ENCODE peak calls at places on chromosomes 11 and 22, in six cellular contexts. S is HCT116, N is WTC11, U is H1, M is HepG2, D is K562. A is an unnamed sample.

GRCh38 chr11:15757299-15757698 is 599.0 kb downstream of the SOX6 start:
- DNase-seq in S (no peak), N (no peak), U (no peak), M (no peak), D (no peak), A (peak; percentile 8)

GRCh38 chr11:98561877-98562395 is 458.8 kb upstream of the CNTN5 start:
- DNase-seq in S (no peak), N (no peak), U (no peak), M (no peak), D (no peak), A (no peak)

GRCh38 chr22:48659393-48659792 is 1168.3 kb downstream of the BRD1 start:
- DNase-seq in S (no peak), N (no peak), U (no peak), M (no peak), D (no peak), A (no peak)

GRCh38 chr11:44901782-44902181 is 48.9 kb downstream of the TP53I11 start:
- DNase-seq in S (no peak), N (no peak), U (no peak), M (no peak), D (no peak), A (no peak)

GRCh38 chr11:2312232-2313042 is 10.6 kb downstream of the TSPAN32 start:
- DNase-seq in S (no peak), N (no peak), U (no peak), M (no peak), D (no peak), A (no peak)

GRCh38 chr11:43823851-43824250 is 56.8 kb upstream of the ALKBH3 start:
- DNase-seq in S (no peak), N (no peak), U (no peak), M (no peak), D (no peak), A (no peak)

GRCh38 chr11:119700536-119701346 is 28.3 kb downstream of the NECTIN1 start:
- DNase-seq in S (no peak), N (no peak), U (no peak), M (peak; percentile 35), D (no peak), A (no peak)

GRCh38 chr11:26583550-26583949 is 11.5 kb upstream of the MUC15 start:
- DNase-seq in S (no peak), N (no peak), U (no peak), M (no peak), D (no peak), A (no peak)

GRCh38 chr11:7635137-7635536 is 38.2 kb downstream of the CYB5R2 start:
- DNase-seq in S (no peak), N (no peak), U (no peak), M (no peak), D (no peak), A (no peak)

GRCh38 chr11:122751298-122752070 is 86.8 kb upstream of the CRTAM start:
- DNase-seq in S (no peak), N (no peak), U (no peak), M (no peak), D (no peak), A (no peak)

GRCh38 chr11:27723685-27724084 is 23.4 kb upstream of the BDNF start:
- DNase-seq in S (no peak), N (no peak), U (no peak), M (no peak), D (no peak), A (no peak)

GRCh38 chr11:45110562-45110961 is 35.9 kb upstream of the PRDM11 start:
- DNase-seq in S (peak; percentile 64), N (no peak), U (no peak), M (peak; percentile 72), D (peak; percentile 74), A (no peak)

GRCh38 chr11:57597971-57598830 is 716 bp downstream of the SERPING1 start:
- DNase-seq in S (no peak), N (peak; percentile 89), U (peak; percentile 75), M (peak; percentile 15), D (peak; percentile 77), A (no peak)

GRCh38 chr11:93974759-93975158 is 46.4 kb upstream of the HEPHL1 start:
- DNase-seq in S (no peak), N (no peak), U (no peak), M (no peak), D (no peak), A (no peak)

GRCh38 chr11:2574043-2574552 is 125.7 kb downstream of the KCNQ1OT1 start:
- DNase-seq in S (no peak), N (peak; percentile 9), U (no peak), M (no peak), D (no peak), A (no peak)

GRCh38 chr11:61955031-61955415 is 4.9 kb downstream of the BEST1 start:
- DNase-seq in S (no peak), N (peak; percentile 65), U (no peak), M (peak; percentile 59), D (no peak), A (no peak)

GRCh38 chr22:35824256-35824655 is 106.6 kb downstream of the APOL5 start:
- DNase-seq in S (no peak), N (no peak), U (no peak), M (peak; percentile 71), D (no peak), A (no peak)

GRCh38 chr22:35961480-35961902 is 67.1 kb downstream of the RBFOX2 start:
- DNase-seq in S (no peak), N (peak; percentile 60), U (peak; percentile 47), M (no peak), D (no peak), A (no peak)

GRCh38 chr11:57432714-57433163 is 5.8 kb upstream of the SLC43A3 start:
- DNase-seq in S (no peak), N (no peak), U (no peak), M (no peak), D (peak; percentile 40), A (no peak)

GRCh38 chr22:44047891-44048301 is 23.8 kb downstream of the PARVB start:
- DNase-seq in S (no peak), N (no peak), U (no peak), M (no peak), D (no peak), A (no peak)

GRCh38 chr11:36421546-36422155 is 88.4 kb downstream of the TRAF6 start:
- DNase-seq in S (no peak), N (no peak), U (no peak), M (no peak), D (no peak), A (no peak)

GRCh38 chr11:75679566-75679965 is 10.7 kb upstream of the MAP6 start:
- DNase-seq in S (no peak), N (no peak), U (no peak), M (no peak), D (no peak), A (no peak)

GRCh38 chr11:131912127-131912526 is 541.7 kb downstream of the NTM start:
- DNase-seq in S (no peak), N (no peak), U (no peak), M (no peak), D (no peak), A (no peak)

GRCh38 chr11:45366839-45367238 is 80.7 kb upstream of the SYT13 start:
- DNase-seq in S (no peak), N (no peak), U (no peak), M (no peak), D (no peak), A (no peak)

GRCh38 chr11:74853223-74853622 is 95.7 kb downstream of the XRRA1 start:
- DNase-seq in S (no peak), N (no peak), U (no peak), M (no peak), D (no peak), A (no peak)

GRCh38 chr11:114193730-114194674 is 102.2 kb upstream of the NNMT start:
- DNase-seq in S (no peak), N (no peak), U (no peak), M (no peak), D (no peak), A (no peak)

GRCh38 chr22:47247609-47248240 is 485.3 kb downstream of the TBC1D22A start:
- DNase-seq in S (no peak), N (no peak), U (no peak), M (no peak), D (no peak), A (no peak)

GRCh38 chr11:2815762-2816496 is 69.6 kb downstream of the CDKN1C start:
- DNase-seq in S (no peak), N (no peak), U (no peak), M (no peak), D (no peak), A (no peak)

GRCh38 chr11:110317516-110317932 is 21.1 kb upstream of the RDX start:
- DNase-seq in S (no peak), N (no peak), U (no peak), M (no peak), D (peak; percentile 44), A (no peak)
- TF ChIP-seq ATF3 in S (no peak), N (no peak), U (no peak), M (no peak), D (no peak), A (no peak)

GRCh38 chr11:128334311-128335044 is 252.9 kb downstream of the ETS1 start:
- DNase-seq in S (no peak), N (no peak), U (no peak), M (peak; percentile 79), D (no peak), A (no peak)
- TF ChIP-seq ATF3 in S (no peak), N (no peak), U (no peak), M (no peak), D (no peak), A (no peak)

GRCh38 chr11:77197626-77198320 is 69.7 kb downstream of the MYO7A start:
- DNase-seq in S (no peak), N (no peak), U (no peak), M (no peak), D (no peak), A (no peak)
- TF ChIP-seq ATF3 in S (no peak), N (no peak), U (no peak), M (no peak), D (no peak), A (no peak)

GRCh38 chr11:109120341-109120740 is 301.6 kb upstream of the C11orf87 start:
- DNase-seq in S (no peak), N (no peak), U (no peak), M (no peak), D (no peak), A (no peak)

GRCh38 chr11:109121173-109121938 is 300.6 kb upstream of the C11orf87 start:
- DNase-seq in S (no peak), N (no peak), U (no peak), M (no peak), D (no peak), A (no peak)

DNA sequence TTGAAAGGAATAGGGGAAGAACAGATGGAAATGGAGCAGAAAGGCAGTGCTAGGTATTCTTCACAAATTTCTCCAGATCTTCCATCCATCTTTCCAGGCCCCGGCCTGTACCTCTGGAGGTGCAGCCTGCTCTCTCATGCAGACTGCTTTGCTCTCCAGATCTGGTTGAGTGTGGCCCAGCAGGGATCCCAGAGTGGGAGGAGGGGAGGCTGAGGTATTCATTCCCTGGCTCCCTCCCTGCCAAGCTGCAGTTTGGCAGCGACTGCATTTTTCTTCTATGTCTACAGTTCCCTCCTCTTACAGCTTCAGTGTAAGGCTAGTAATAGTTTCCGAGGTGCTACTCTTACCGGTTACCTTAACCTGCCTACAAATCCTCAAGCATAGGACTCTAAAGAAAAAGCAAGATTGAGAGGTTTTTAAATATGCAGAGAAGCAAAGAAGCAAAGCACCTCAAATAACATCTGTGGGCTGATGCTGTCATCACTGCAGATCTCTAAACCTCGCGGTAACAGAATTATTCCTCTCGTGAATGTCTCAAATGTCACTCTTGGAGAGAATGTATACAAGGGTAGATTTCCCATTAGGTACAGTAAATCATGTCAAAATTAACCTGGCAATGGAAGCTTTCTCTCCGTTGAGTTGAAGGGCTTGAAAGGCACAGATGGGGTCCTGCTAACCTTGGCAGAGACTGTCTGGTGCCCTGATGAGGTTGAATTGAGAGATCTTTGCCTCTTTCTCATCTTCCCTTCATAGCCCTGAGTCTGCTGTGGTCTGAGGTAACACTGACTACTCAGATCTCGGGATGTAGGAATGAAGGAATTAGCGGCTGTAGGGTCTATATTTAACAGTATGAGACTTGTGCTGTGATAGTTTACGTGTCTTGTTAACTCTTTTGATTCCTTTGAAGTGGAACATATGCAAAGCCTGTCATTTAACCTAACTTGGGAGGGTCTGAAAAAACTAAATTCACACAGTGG is 297.9 kb upstream of the C11orf87 start:
- DNase-seq in S (no peak), N (peak; percentile 56), U (no peak), M (no peak), D (no peak), A (no peak)
- TF ChIP-seq ATF3 in S (no peak), N (no peak), U (no peak), M (no peak), D (no peak), A (no peak)

A was measured in GM12878.